ENCODE peak calls at places on chromosomes 7 and 10, in six cellular contexts. B, N, L, S, E and X are unnamed samples.

GRCh38 chr7:104126411-104126841 is 81.4 kb downstream of the ORC5 start:
- DNase-seq in B (no peak), N (peak; percentile 2), L (no peak), S (no peak), E (no peak), X (no peak)

GRCh38 chr7:130351664-130352015 is 7.0 kb downstream of the CPA5 start:
- DNase-seq in B (no peak), N (no peak), L (no peak), S (no peak), E (no peak), X (no peak)

GRCh38 chr10:93124580-93125318 is 51.1 kb downstream of the CYP26A1 start:
- DNase-seq in B (no peak), N (no peak), L (no peak), S (no peak), E (peak; percentile 35), X (no peak)

GRCh38 chr7:90768301-90768700 is 172.2 kb downstream of the CDK14 start:
- DNase-seq in B (no peak), N (no peak), L (no peak), S (no peak), E (no peak), X (no peak)

GRCh38 chr10:23035569-23035968 is 59.8 kb upstream of the MSRB2 start:
- DNase-seq in B (no peak), N (peak; percentile 11), L (no peak), S (no peak), E (no peak), X (no peak)

GRCh38 chr7:6011541-6011940 is 2.5 kb downstream of the AIMP2 start:
- DNase-seq in B (no peak), N (no peak), L (no peak), S (no peak), E (no peak), X (no peak)

GRCh38 chr10:73076361-73077183 is 20.1 kb downstream of the P4HA1 start:
- DNase-seq in B (no peak), N (peak; percentile 84), L (peak; percentile 87), S (no peak), E (peak; percentile 28), X (no peak)

GRCh38 chr10:72487116-72487515 is 132.4 kb upstream of the DNAJB12 start:
- DNase-seq in B (no peak), N (no peak), L (no peak), S (no peak), E (no peak), X (no peak)

DNA sequence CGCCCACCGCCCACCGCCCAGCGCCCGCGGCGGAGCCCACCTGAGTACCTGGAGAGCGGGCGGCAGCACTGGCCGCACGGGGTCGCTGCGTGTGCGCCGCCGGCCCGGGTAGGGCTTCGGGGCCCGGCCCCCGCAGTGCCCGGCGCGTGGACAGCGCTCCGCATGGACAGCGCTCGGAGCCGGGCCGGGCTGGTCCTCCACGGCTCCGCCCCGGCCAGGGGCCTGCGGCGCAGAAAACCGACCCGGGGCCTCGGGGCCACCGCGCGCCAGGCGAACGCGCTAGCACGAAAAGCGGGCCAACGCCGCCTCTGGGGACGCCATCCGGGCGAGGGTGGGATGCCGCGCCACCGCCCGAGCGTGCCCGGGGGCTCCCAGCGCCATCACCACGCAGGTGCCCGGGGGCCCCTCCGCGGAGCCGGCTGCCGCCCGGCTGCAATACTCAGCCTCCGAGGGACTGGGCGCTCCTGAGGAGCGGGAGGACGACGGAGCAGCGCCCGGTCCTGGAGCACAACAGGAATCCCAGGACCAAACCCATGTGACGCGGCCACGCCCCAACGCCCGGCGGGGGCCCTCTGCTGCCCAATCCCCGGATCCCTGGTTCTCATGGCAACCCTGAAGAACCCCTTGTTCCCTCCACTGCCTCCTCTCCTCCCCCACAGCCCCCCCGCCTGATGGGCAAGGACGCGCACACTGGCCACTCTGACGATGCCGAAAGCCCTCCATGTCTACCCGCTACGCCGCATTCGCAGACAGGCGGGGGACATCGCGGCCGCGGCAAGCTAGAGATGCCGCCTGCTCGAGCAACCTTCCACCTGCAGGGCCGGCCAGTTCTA is at the start of gene GRB10:
- DNase-seq in B (no peak), N (peak; percentile 23), L (peak; percentile 36), S (peak; percentile 89), E (no peak), X (no peak)
- TF ChIP-seq CTCF in B (no peak), N (no peak), L (peak; percentile 7), S (peak; percentile 39), E (no peak), X (no peak)

GRCh38 chr7:98309566-98309965 is 28.1 kb downstream of the BRI3 start:
- DNase-seq in B (no peak), N (no peak), L (no peak), S (no peak), E (no peak), X (no peak)

GRCh38 chr7:98303906-98304305 is 22.4 kb downstream of the BRI3 start:
- DNase-seq in B (no peak), N (no peak), L (no peak), S (no peak), E (no peak), X (no peak)

GRCh38 chr7:98303176-98303865 is 21.8 kb downstream of the BRI3 start:
- DNase-seq in B (no peak), N (no peak), L (no peak), S (no peak), E (no peak), X (no peak)

GRCh38 chr7:98307971-98308466 is 26.5 kb downstream of the BRI3 start:
- DNase-seq in B (no peak), N (no peak), L (no peak), S (no peak), E (no peak), X (no peak)

DNA sequence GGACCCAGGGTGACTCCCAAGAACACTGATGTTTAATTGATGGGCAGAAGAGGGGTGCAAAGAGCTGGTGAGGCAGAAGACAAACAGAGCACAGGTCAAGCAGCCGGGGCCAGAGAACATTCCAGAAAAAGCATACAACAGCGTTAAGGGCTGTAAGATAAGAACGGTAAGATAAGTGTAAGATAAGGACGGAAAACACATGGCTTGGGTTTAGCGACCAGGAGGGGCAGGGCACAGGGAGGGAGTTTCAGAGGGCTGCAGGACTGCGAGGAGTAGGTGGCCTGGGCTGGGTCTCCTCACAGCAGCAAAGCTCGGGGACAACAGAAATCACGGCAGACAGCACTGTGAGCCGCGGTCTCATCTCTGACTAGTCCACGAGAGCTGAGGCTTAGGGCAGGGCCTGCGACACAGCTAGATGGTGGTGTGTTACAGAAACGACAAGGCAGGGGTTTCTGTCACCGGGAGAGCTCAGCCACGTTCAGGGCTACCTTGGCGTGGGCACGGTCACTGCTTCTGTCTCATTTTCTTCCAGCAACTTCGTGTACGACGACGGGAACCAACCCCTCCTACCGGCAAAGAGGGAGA is 24.6 kb downstream of the BRI3 start:
- DNase-seq in B (no peak), N (no peak), L (no peak), S (no peak), E (no peak), X (no peak)
- TF ChIP-seq CTCF in B (no peak), N (no peak), L (no peak), S (no peak), E (no peak), X (no peak)

GRCh38 chr7:121510858-121511482 is 114.9 kb upstream of the FAM3C start:
- DNase-seq in B (no peak), N (peak; percentile 31), L (peak; percentile 25), S (no peak), E (no peak), X (no peak)

GRCh38 chr7:121515181-121515580 is 119.1 kb upstream of the FAM3C start:
- DNase-seq in B (no peak), N (no peak), L (no peak), S (no peak), E (no peak), X (no peak)

GRCh38 chr7:121513105-121513504 is 117.0 kb upstream of the FAM3C start:
- DNase-seq in B (no peak), N (no peak), L (no peak), S (no peak), E (no peak), X (no peak)

GRCh38 chr7:121505540-121506182 is 109.6 kb upstream of the FAM3C start:
- DNase-seq in B (no peak), N (no peak), L (no peak), S (no peak), E (no peak), X (no peak)

DNA sequence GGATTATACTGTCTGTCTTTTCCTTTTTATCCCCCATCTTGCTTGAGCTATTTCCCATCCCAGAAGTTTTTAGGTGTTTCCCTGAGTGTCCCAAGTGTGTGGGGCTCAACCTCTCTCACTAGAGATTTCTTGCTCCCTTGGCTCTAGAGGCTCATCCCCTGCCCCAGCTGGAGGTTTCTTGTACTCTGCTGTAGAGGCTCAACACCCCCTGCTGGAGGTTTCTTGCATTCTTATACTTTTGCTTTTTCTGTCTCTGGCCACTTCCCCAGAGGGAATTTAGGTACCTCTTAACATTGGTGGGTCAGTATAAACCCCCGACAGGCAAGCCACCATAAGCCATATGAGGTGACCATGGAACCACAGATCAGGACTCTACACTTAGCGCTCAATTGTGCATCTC is 114.2 kb upstream of the FAM3C start:
- DNase-seq in B (peak; percentile 3), N (no peak), L (no peak), S (no peak), E (peak; percentile 20), X (no peak)
- TF ChIP-seq CTCF in B (no peak), N (peak; percentile 11), L (no peak), S (peak; percentile 5), E (peak; percentile 8), X (no peak)

GRCh38 chr10:21733710-21734109 is 199.7 kb downstream of the MLLT10 start:
- DNase-seq in B (no peak), N (no peak), L (no peak), S (no peak), E (no peak), X (no peak)

GRCh38 chr10:21737061-21737460 is 203.0 kb downstream of the MLLT10 start:
- DNase-seq in B (no peak), N (no peak), L (no peak), S (no peak), E (peak; percentile 40), X (no peak)

GRCh38 chr10:21727452-21728168 is 193.6 kb downstream of the MLLT10 start:
- DNase-seq in B (no peak), N (no peak), L (peak; percentile 20), S (no peak), E (no peak), X (no peak)

GRCh38 chr10:21726601-21727295 is 192.7 kb downstream of the MLLT10 start:
- DNase-seq in B (no peak), N (peak; percentile 48), L (no peak), S (no peak), E (no peak), X (no peak)

GRCh38 chr10:21732067-21732772 is 198.2 kb downstream of the MLLT10 start:
- DNase-seq in B (peak; percentile 20), N (peak; percentile 81), L (peak; percentile 88), S (no peak), E (peak; percentile 71), X (peak; percentile 46)
- TF ChIP-seq CTCF in B (peak; percentile 40), N (peak; percentile 91), L (peak; percentile 97), S (peak; percentile 64), E (peak; percentile 52), X (peak; percentile 70)

GRCh38 chr10:110540038-110540437 is 27.5 kb upstream of the SMC3 start:
- DNase-seq in B (no peak), N (no peak), L (peak; percentile 65), S (no peak), E (no peak), X (no peak)

GRCh38 chr10:110534571-110534970 is 32.9 kb upstream of the SMC3 start:
- DNase-seq in B (no peak), N (no peak), L (no peak), S (no peak), E (peak; percentile 31), X (no peak)

GRCh38 chr10:110531687-110532086 is 34.0 kb downstream of the DUSP5 start:
- DNase-seq in B (no peak), N (no peak), L (no peak), S (no peak), E (no peak), X (no peak)

GRCh38 chr10:110533149-110533548 is 34.3 kb upstream of the SMC3 start:
- DNase-seq in B (no peak), N (no peak), L (no peak), S (no peak), E (peak; percentile 84), X (no peak)

GRCh38 chr10:110535958-110536891 is 31.3 kb upstream of the SMC3 start:
- DNase-seq in B (peak; percentile 33), N (peak; percentile 92), L (peak; percentile 60), S (no peak), E (peak; percentile 97), X (no peak)
- TF ChIP-seq CTCF in B (peak; percentile 30), N (peak; percentile 35), L (peak; percentile 32), S (no peak), E (peak; percentile 32), X (no peak)